ENCODE peak calls at places on chromosome 17, in six cellular contexts. D, H, C, A, O and M are unnamed samples.

GRCh38 chr17:82370471-82371332 is 863 bp upstream of the UTS2R start:
- DNase-seq in D (no peak), H (no peak), C (peak), A (peak), O (no peak), M (no peak)

GRCh38 chr17:44902135-44902760 is 3.0 kb upstream of the EFTUD2 start:
- DNase-seq in D (no peak), H (no peak), C (no peak), A (no peak), O (no peak), M (no peak)

GRCh38 chr17:78515480-78515879 is 61.7 kb downstream of the DNAH17 start:
- DNase-seq in D (no peak), H (no peak), C (no peak), A (no peak), O (no peak), M (no peak)

GRCh38 chr17:7589891-7590611 is at the start of gene SOX15:
- DNase-seq in D (no peak), H (no peak), C (no peak), A (no peak), O (no peak), M (no peak)

GRCh38 chr17:64281962-64282752 is 19.1 kb upstream of the TEX2 start:
- DNase-seq in D (no peak), H (peak), C (peak), A (peak), O (peak), M (peak)

GRCh38 chr17:7881655-7882054 is 6.9 kb upstream of the CHD3 start:
- DNase-seq in D (no peak), H (no peak), C (no peak), A (peak), O (no peak), M (no peak)

GRCh38 chr17:52297230-52298010 is 138.9 kb upstream of the CA10 start:
- DNase-seq in D (no peak), H (no peak), C (peak), A (no peak), O (peak), M (peak)

GRCh38 chr17:78005452-78006171 is 47.1 kb downstream of the TNRC6C start:
- DNase-seq in D (no peak), H (no peak), C (no peak), A (no peak), O (no peak), M (no peak)

GRCh38 chr17:44221072-44221861 is 1.8 kb upstream of the UBTF start:
- DNase-seq in D (peak), H (peak), C (peak), A (peak), O (no peak), M (peak)

GRCh38 chr17:27593232-27593856 is 37.6 kb upstream of the LGALS9 start:
- DNase-seq in D (no peak), H (no peak), C (no peak), A (no peak), O (no peak), M (no peak)

GRCh38 chr17:37779554-37779953 is 34.7 kb upstream of the HNF1B start:
- DNase-seq in D (no peak), H (no peak), C (no peak), A (no peak), O (no peak), M (no peak)

GRCh38 chr17:17940451-17940911 is 31.7 kb downstream of the TOM1L2 start:
- DNase-seq in D (no peak), H (no peak), C (no peak), A (no peak), O (no peak), M (no peak)

GRCh38 chr17:78823282-78824046 is 17.1 kb downstream of the USP36 start:
- DNase-seq in D (no peak), H (no peak), C (no peak), A (no peak), O (no peak), M (no peak)

GRCh38 chr17:4818276-4818675 is 11.3 kb downstream of the PLD2 start:
- DNase-seq in D (no peak), H (no peak), C (no peak), A (no peak), O (no peak), M (no peak)

GRCh38 chr17:81294512-81295030 is 536 bp downstream of the SLC38A10 start:
- DNase-seq in D (peak), H (no peak), C (no peak), A (peak), O (no peak), M (peak)

GRCh38 chr17:81025756-81026155 is 9.2 kb upstream of the BAIAP2 start:
- DNase-seq in D (peak), H (no peak), C (no peak), A (no peak), O (no peak), M (no peak)

GRCh38 chr17:64327201-64327930 is 63.3 kb downstream of the PECAM1 start:
- DNase-seq in D (no peak), H (no peak), C (no peak), A (peak), O (no peak), M (no peak)

GRCh38 chr17:31433091-31433790 is 41.8 kb downstream of the RAB11FIP4 start:
- DNase-seq in D (no peak), H (peak), C (no peak), A (no peak), O (no peak), M (peak)